ENCODE peak calls at places on chromosomes 6 and 20, in four cellular contexts. B is smooth muscle cell of the brain vasculature, K is T-helper 9 cell, I is dermis blood vessel endothelial cell. O is an unnamed sample.

GRCh38 chr20:32509639-32510066 is 75.5 kb downstream of the NOL4L start:
- DNase-seq in I (peak; percentile 77), K (peak; percentile 51), B (no peak), O (no peak)

GRCh38 chr6:123715243-123715863 is 78.6 kb upstream of the TRDN start:
- DNase-seq in B (no peak), I (peak; percentile 1), K (no peak), O (no peak)

GRCh38 chr20:1623501-1624250 is 3.9 kb upstream of the SIRPB1 start:
- DNase-seq in K (no peak), B (no peak), I (peak; percentile 0), O (no peak)

GRCh38 chr20:17940447-17940971 is 28.1 kb downstream of the SNX5 start:
- DNase-seq in B (no peak), I (no peak), K (no peak), O (no peak)

GRCh38 chr6:16649241-16649640 is 112.0 kb downstream of the ATXN1 start:
- DNase-seq in I (no peak), K (no peak), B (no peak), O (no peak)

GRCh38 chr20:6595704-6596103 is 171.8 kb upstream of the BMP2 start:
- DNase-seq in B (no peak), K (no peak), I (peak; percentile 69), O (no peak)

GRCh38 chr6:146912730-146913680 is 291.2 kb upstream of the STXBP5 start:
- DNase-seq in I (peak; percentile 9), B (no peak), K (no peak), O (no peak)

GRCh38 chr6:154319231-154319858 is 37.3 kb downstream of the IPCEF1 start:
- DNase-seq in B (peak; percentile 35), I (no peak), K (no peak), O (no peak)

GRCh38 chr20:45229264-45230056 is 8.3 kb downstream of the SEMG2 start:
- DNase-seq in B (no peak), I (peak; percentile 21), K (no peak), O (no peak)

GRCh38 chr20:1895674-1896496 is 678 bp downstream of the SIRPA start:
- DNase-seq in I (peak; percentile 24), B (no peak), K (no peak), O (no peak)

GRCh38 chr20:35166242-35166830 is 5.5 kb upstream of the PROCR start:
- DNase-seq in K (no peak), I (peak; percentile 98), B (no peak), O (no peak)

GRCh38 chr6:106084973-106085686 is 1.0 kb upstream of the PRDM1 start:
- DNase-seq in I (peak; percentile 37), B (no peak), K (no peak), O (no peak)

GRCh38 chr6:144681334-144681733 is 396.2 kb downstream of the UTRN start:
- DNase-seq in I (no peak), B (no peak), K (no peak), O (no peak)

GRCh38 chr6:7315684-7316366 is 2.8 kb upstream of the SSR1 start:
- DNase-seq in K (no peak), B (no peak), I (no peak), O (no peak)

GRCh38 chr20:45833883-45834796 is 541 bp downstream of the SNX21 start:
- DNase-seq in B (no peak), I (peak; percentile 70), K (peak; percentile 29), O (peak; percentile 60)

GRCh38 chr6:11363881-11364576 is 131.6 kb upstream of the NEDD9 start:
- DNase-seq in K (no peak), B (no peak), I (peak; percentile 19), O (no peak)

GRCh38 chr6:132298344-132298949 is 102.8 kb downstream of the MOXD1 start:
- DNase-seq in B (no peak), K (no peak), I (peak; percentile 77), O (no peak)

GRCh38 chr6:41505084-41506049 is 40.8 kb upstream of the FOXP4 start:
- DNase-seq in K (no peak), I (peak; percentile 57), B (no peak), O (no peak)

GRCh38 chr6:97068211-97068610 is 143.7 kb downstream of the KLHL32 start:
- DNase-seq in K (no peak), B (peak; percentile 31), I (peak; percentile 67), O (no peak)

GRCh38 chr20:62739581-62740285 is 31.1 kb downstream of the NTSR1 start:
- DNase-seq in K (peak; percentile 25), I (peak; percentile 13), B (no peak), O (no peak)

GRCh38 chr6:21451546-21452013 is 142.0 kb upstream of the SOX4 start:
- DNase-seq in I (no peak), B (no peak), K (no peak), O (no peak)

GRCh38 chr6:80771941-80772340 is 665.5 kb downstream of the BCKDHB start:
- DNase-seq in K (no peak), B (no peak), I (peak; percentile 4), O (no peak)

GRCh38 chr6:35213824-35214756 is at the start of gene SCUBE3:
- DNase-seq in I (peak; percentile 43), B (no peak), K (no peak), O (no peak)

GRCh38 chr6:28896505-28897392 is 27.0 kb downstream of the TRIM27 start:
- DNase-seq in I (peak; percentile 76), B (peak; percentile 12), K (peak; percentile 28), O (peak; percentile 52)

GRCh38 chr6:47671777-47672176 is 26.6 kb upstream of the ADGRF4 start:
- DNase-seq in B (no peak), I (no peak), K (no peak), O (no peak)

GRCh38 chr20:35607003-35607735 is 8.5 kb upstream of the SPAG4 start:
- DNase-seq in I (no peak), K (no peak), B (no peak), O (no peak)

GRCh38 chr20:22333885-22334545 is 250.4 kb downstream of the FOXA2 start:
- DNase-seq in B (peak; percentile 29), K (no peak), I (peak; percentile 78), O (peak; percentile 9)

GRCh38 chr6:74167951-74168350 is 471.9 kb downstream of the CD109 start:
- DNase-seq in B (no peak), K (no peak), I (no peak), O (no peak)

O was measured in anterior cingulate cortex.